ENCODE peak calls at places on chromosomes 3 and 15, in four cellular contexts. D is GDM1, C is amygdala, F is endodermal cell. Z is an unnamed sample.

GRCh38 chr15:57656434-57656833 is 50.1 kb upstream of the POLR2M start:
- DNase-seq in F (no peak), C (no peak), D (no peak), Z (no peak)

GRCh38 chr3:188026191-188026968 is 127.6 kb upstream of the LPP start:
- DNase-seq in C (no peak), D (no peak), F (no peak), Z (no peak)

GRCh38 chr3:23235264-23235663 is 32.1 kb downstream of the UBE2E2 start:
- DNase-seq in D (no peak), F (no peak), C (no peak), Z (no peak)

GRCh38 chr3:50300681-50301254 is 1.6 kb upstream of the HYAL3 start:
- DNase-seq in C (no peak), D (no peak), F (no peak), Z (no peak)

GRCh38 chr3:116441652-116442051 is 3.6 kb downstream of the LSAMP start:
- DNase-seq in F (no peak), C (no peak), D (no peak), Z (no peak)

GRCh38 chr3:186821429-186822367 is 15.4 kb upstream of the RFC4 start:
- DNase-seq in C (no peak), F (peak; percentile 47), D (no peak), Z (peak; percentile 59)

GRCh38 chr3:70999730-71000129 is 583.8 kb downstream of the FOXP1 start:
- DNase-seq in D (peak; percentile 12), F (no peak), C (no peak), Z (no peak)

GRCh38 chr15:90895571-90896117 is 7.5 kb upstream of the MAN2A2 start:
- DNase-seq in D (no peak), F (peak; percentile 66), C (peak; percentile 42), Z (peak; percentile 83)

GRCh38 chr3:134060561-134061385 is 31.0 kb upstream of the SLCO2A1 start:
- DNase-seq in F (peak; percentile 33), D (no peak), C (no peak), Z (no peak)

GRCh38 chr3:33602829-33603228 is 115.2 kb downstream of the CLASP2 start:
- DNase-seq in D (no peak), C (no peak), F (no peak), Z (no peak)

Z was measured in SK-N-DZ.